ENCODE peak calls at places on chromosomes 13 and 19, in ten cellular contexts. F, J, Y, X, M, G, H, P, C and U are unnamed samples.

GRCh38 chr13:98450495-98451167 is 126.3 kb downstream of the STK24 start:
- DNase-seq in F (no peak), J (no peak), Y (no peak), X (no peak), M (peak; percentile 29), G (peak; percentile 71), H (no peak), P (no peak), C (no peak), U (peak; percentile 22)

GRCh38 chr19:38513762-38514167 is 80.3 kb downstream of the RYR1 start:
- DNase-seq in F (no peak), J (no peak), Y (no peak), X (no peak), M (no peak), G (no peak), H (no peak), P (no peak), C (no peak), U (no peak)

GRCh38 chr19:9674669-9675357 is at the start of gene ZNF562:
- DNase-seq in F (peak; percentile 86), J (peak; percentile 94), Y (peak; percentile 60), X (peak; percentile 58), M (peak; percentile 93), G (peak; percentile 81), H (peak; percentile 85), P (peak; percentile 98), C (peak; percentile 89), U (peak; percentile 90)

GRCh38 chr19:17517898-17518297 is 6.4 kb downstream of the PGLS start:
- DNase-seq in F (no peak), J (no peak), Y (no peak), X (no peak), M (no peak), G (no peak), H (no peak), P (no peak), C (no peak), U (no peak)

GRCh38 chr13:66765559-66765958 is 464.6 kb downstream of the PCDH9 start:
- DNase-seq in F (no peak), J (no peak), Y (no peak), X (no peak), M (no peak), G (no peak), H (no peak), P (no peak), C (no peak), U (no peak)

GRCh38 chr13:42001580-42001979 is 40.7 kb upstream of the VWA8 start:
- DNase-seq in F (peak; percentile 85), J (peak; percentile 92), Y (no peak), X (no peak), M (peak; percentile 73), G (no peak), H (no peak), P (peak; percentile 42), C (peak; percentile 21), U (peak; percentile 94)

GRCh38 chr19:19095691-19096090 is 31.9 kb downstream of the SLC25A42 start:
- DNase-seq in F (no peak), J (no peak), Y (no peak), X (no peak), M (no peak), G (no peak), H (no peak), P (no peak), C (no peak), U (no peak)

GRCh38 chr19:3359850-3360493 is 6.4 kb upstream of the NFIC start:
- DNase-seq in F (no peak), J (peak; percentile 69), Y (no peak), X (no peak), M (no peak), G (no peak), H (peak; percentile 49), P (no peak), C (no peak), U (peak; percentile 45)

GRCh38 chr13:94007072-94007471 is 472.4 kb downstream of the DCT start:
- DNase-seq in F (peak; percentile 10), J (no peak), Y (no peak), X (no peak), M (no peak), G (no peak), H (no peak), P (no peak), C (no peak), U (no peak)

GRCh38 chr19:45681391-45682015 is 10.2 kb downstream of the SNRPD2 start:
- DNase-seq in F (peak; percentile 67), J (peak; percentile 91), Y (peak; percentile 74), X (peak; percentile 66), M (peak; percentile 78), G (peak; percentile 81), H (peak; percentile 89), P (peak; percentile 97), C (peak; percentile 89), U (peak; percentile 75)